ENCODE peak calls at places on chromosome 14, in nine cellular contexts. D is D341Med; I is right lobe of liver; V is effector memory CD4-positive, alpha-beta T cell; S is RWPE2; U is RPMI7951; Y is activated CD8-positive, alpha-beta memory T cell treated with anti-CD3 and anti-CD28 coated beads for 4 hours; O is non-pigmented ciliary epithelial cell; T is stimulated activated CD8-positive, alpha-beta memory T cell treated with anti-CD3 and anti-CD28 coated beads, Interleukin-15, amount 100 ng/mL, for 24 hours. G is an unnamed sample.
A peak's percentile ranks its signal among the peaks of the same experiment; 100 is the strongest.

GRCh38 chr14:105486333-105486973 is at the start of gene CRIP1:
- DNase-seq in D (no peak), T (no peak), Y (no peak), V (no peak), U (no peak), I (no peak), S (no peak), O (no peak), G (no peak)

GRCh38 chr14:103527408-103528157 is 1.4 kb upstream of the TRMT61A start:
- DNase-seq in I (no peak), D (no peak), O (no peak), Y (no peak), S (no peak), U (peak; percentile 80), V (no peak), T (no peak), G (no peak)

GRCh38 chr14:56995010-56995409 is 184.7 kb upstream of the OTX2 start:
- DNase-seq in S (no peak), U (no peak), O (no peak), Y (no peak), V (no peak), D (no peak), I (no peak), T (no peak), G (no peak)

GRCh38 chr14:68713782-68714181 is 79.1 kb downstream of the ZFP36L1 start:
- DNase-seq in I (no peak), V (no peak), O (no peak), S (no peak), U (no peak), Y (no peak), D (no peak), T (no peak), G (no peak)

GRCh38 chr14:92366237-92366636 is 43.3 kb downstream of the SLC24A4 start:
- DNase-seq in V (no peak), D (no peak), S (no peak), I (no peak), Y (no peak), U (no peak), O (no peak), T (no peak), G (no peak)

GRCh38 chr14:99513946-99514551 is 32.8 kb downstream of the CCNK start:
- DNase-seq in O (no peak), D (peak; percentile 32), S (no peak), V (no peak), T (no peak), I (no peak), U (peak; percentile 17), Y (no peak), G (no peak)

GRCh38 chr14:68945585-68946289 is 33.4 kb downstream of the ACTN1 start:
- DNase-seq in T (no peak), Y (no peak), V (no peak), S (no peak), D (no peak), O (no peak), U (no peak), I (peak; percentile 75), G (no peak)

GRCh38 chr14:69326611-69327010 is 66.7 kb downstream of the GALNT16 start:
- DNase-seq in I (no peak), U (no peak), D (no peak), O (no peak), Y (no peak), V (no peak), T (no peak), S (peak; percentile 35), G (no peak)

GRCh38 chr14:63524537-63525155 is 18.5 kb downstream of the PPP2R5E start:
- DNase-seq in I (no peak), U (no peak), S (no peak), D (no peak), V (peak; percentile 17), Y (no peak), O (no peak), T (no peak), G (no peak)

GRCh38 chr14:50775357-50775756 is 55.6 kb downstream of the NIN start:
- DNase-seq in I (no peak), T (no peak), S (no peak), U (peak; percentile 84), Y (no peak), D (no peak), V (no peak), O (peak; percentile 73), G (peak; percentile 56)

GRCh38 chr14:33393155-33393894 is 454.6 kb downstream of the NPAS3 start:
- DNase-seq in O (no peak), Y (no peak), S (no peak), D (no peak), I (no peak), U (no peak), T (no peak), V (no peak), G (no peak)

GRCh38 chr14:72892879-72893635 is 844 bp downstream of the DPF3 start:
- DNase-seq in V (no peak), D (peak; percentile 61), O (no peak), Y (no peak), T (no peak), I (peak; percentile 70), S (peak; percentile 61), U (no peak), G (no peak)

GRCh38 chr14:61861320-61861865 is 99.2 kb downstream of the SNAPC1 start:
- DNase-seq in Y (no peak), S (no peak), O (no peak), I (no peak), U (peak; percentile 4), V (no peak), T (no peak), D (no peak), G (no peak)

GRCh38 chr14:22384974-22385526 is 204.0 kb downstream of the DAD1 start:
- DNase-seq in S (no peak), T (no peak), I (no peak), Y (no peak), O (no peak), V (no peak), U (no peak), D (no peak), G (no peak)

GRCh38 chr14:94451091-94451751 is 1.4 kb downstream of the SERPINA11 start:
- DNase-seq in Y (no peak), S (no peak), I (peak; percentile 93), O (no peak), U (no peak), T (no peak), V (no peak), D (no peak), G (no peak)

GRCh38 chr14:54567224-54567633 is 301 bp downstream of the SAMD4A start:
- DNase-seq in U (no peak), S (peak; percentile 66), D (no peak), T (peak; percentile 1), I (no peak), Y (no peak), V (no peak), O (no peak), G (no peak)

GRCh38 chr14:82642425-82642824 is 1108.8 kb upstream of the SEL1L start:
- DNase-seq in U (peak; percentile 15), T (no peak), O (no peak), I (no peak), D (no peak), S (no peak), Y (no peak), V (no peak), G (no peak)

GRCh38 chr14:23566782-23567185 is 807 bp downstream of the AP1G2 start:
- DNase-seq in S (no peak), U (no peak), D (no peak), I (no peak), O (no peak), Y (no peak), V (no peak), T (no peak), G (no peak)

GRCh38 chr14:99879401-99880295 is 86.4 kb downstream of the EML1 start:
- DNase-seq in T (no peak), D (peak; percentile 56), U (peak; percentile 57), I (no peak), O (no peak), V (no peak), S (no peak), Y (no peak), G (peak; percentile 48)

GRCh38 chr14:69580009-69580577 is 5.4 kb upstream of the CCDC177 start:
- DNase-seq in U (peak; percentile 31), T (no peak), V (no peak), D (peak; percentile 67), I (peak; percentile 82), O (peak; percentile 79), Y (no peak), S (no peak), G (peak; percentile 91)

GRCh38 chr14:22319526-22320352 is 269.3 kb downstream of the DAD1 start:
- DNase-seq in D (peak; percentile 42), V (no peak), Y (no peak), T (no peak), O (no peak), U (peak; percentile 56), I (no peak), S (no peak), G (no peak)

GRCh38 chr14:90489306-90489705 is 92.5 kb downstream of the CALM1 start:
- DNase-seq in V (no peak), O (no peak), U (no peak), T (no peak), I (no peak), S (no peak), Y (no peak), D (no peak), G (no peak)

GRCh38 chr14:34628681-34629135 is 1.2 kb downstream of the SNX6 start:
- DNase-seq in T (no peak), U (peak; percentile 36), O (no peak), Y (peak; percentile 6), V (peak; percentile 9), D (no peak), S (no peak), I (no peak), G (no peak)

GRCh38 chr14:77649326-77649725 is 32.9 kb upstream of the SPTLC2 start:
- DNase-seq in Y (no peak), T (no peak), O (no peak), D (no peak), I (no peak), U (no peak), V (no peak), S (no peak), G (no peak)

GRCh38 chr14:24246765-24247212 is 4.4 kb upstream of the TINF2 start:
- DNase-seq in Y (no peak), S (no peak), D (no peak), V (no peak), T (no peak), I (peak; percentile 26), U (peak; percentile 19), O (no peak), G (no peak)

GRCh38 chr14:33765251-33765650 is 185.6 kb downstream of the EGLN3 start:
- DNase-seq in I (no peak), V (no peak), Y (no peak), S (no peak), T (no peak), U (peak; percentile 66), D (peak; percentile 75), O (no peak), G (no peak)

GRCh38 chr14:50023671-50024490 is 92.5 kb downstream of the VCPKMT start:
- DNase-seq in V (no peak), I (no peak), S (no peak), Y (no peak), U (peak; percentile 92), T (no peak), O (no peak), D (no peak), G (no peak)

GRCh38 chr14:100677925-100678765 is 48.5 kb upstream of the DLK1 start:
- DNase-seq in D (peak; percentile 65), O (no peak), U (peak; percentile 88), I (no peak), S (no peak), Y (no peak), T (no peak), V (no peak), G (peak; percentile 24)

GRCh38 chr14:58738189-58738836 is 100.6 kb downstream of the DACT1 start:
- DNase-seq in O (peak; percentile 92), V (no peak), Y (no peak), D (no peak), I (no peak), U (peak; percentile 85), T (no peak), S (peak; percentile 82), G (peak; percentile 78)

GRCh38 chr14:64960762-64961276 is 11.3 kb downstream of the RAB15 start:
- DNase-seq in I (no peak), S (no peak), V (no peak), Y (no peak), T (no peak), O (no peak), D (peak; percentile 60), U (no peak), G (no peak)

GRCh38 chr14:103537175-103537990 is 8.4 kb downstream of the TRMT61A start:
- DNase-seq in V (no peak), I (no peak), U (no peak), T (no peak), Y (no peak), D (no peak), O (no peak), S (no peak), G (no peak)